ENCODE peak calls at places on chromosomes 13 and 19, in ten cellular contexts. Q is SK-N-SH, O is uterus, A is adrenal gland, Y is aorta, I is neural progenitor cell, K is prostate gland, N is gastrocnemius medialis, J is AG04450, S is PC-9. T is an unnamed sample.

GRCh38 chr13:66994097-66994496 is 236.0 kb downstream of the PCDH9 start:
- DNase-seq in Q (peak; percentile 4), O (no peak), A (peak; percentile 79), Y (peak; percentile 78), I (peak; percentile 92), K (no peak), N (no peak), J (no peak), S (no peak), T (peak; percentile 28)

GRCh38 chr13:62846302-62846701 is 1430.7 kb upstream of the PCDH20 start:
- DNase-seq in Q (no peak), O (no peak), A (no peak), Y (no peak), I (no peak), K (no peak), N (no peak), J (no peak), S (no peak), T (no peak)

GRCh38 chr13:26325876-26326275 is 71.9 kb downstream of the CDK8 start:
- DNase-seq in Q (no peak), O (no peak), A (no peak), Y (no peak), I (no peak), K (no peak), N (no peak), J (no peak), S (no peak), T (no peak)

GRCh38 chr13:92303428-92303827 is 905.0 kb downstream of the GPC5 start:
- DNase-seq in Q (no peak), O (no peak), A (no peak), Y (no peak), I (no peak), K (no peak), N (no peak), J (peak; percentile 10), S (no peak), T (peak; percentile 17)

GRCh38 chr13:43766766-43767165 is 20.0 kb downstream of the ENOX1 start:
- DNase-seq in Q (no peak), O (no peak), A (no peak), Y (no peak), I (no peak), K (no peak), N (no peak), J (no peak), S (no peak), T (peak; percentile 15)

GRCh38 chr13:111339366-111340143 is 19.1 kb downstream of the TEX29 start:
- DNase-seq in Q (no peak), O (no peak), A (no peak), Y (peak; percentile 26), I (no peak), K (peak; percentile 3), N (no peak), J (no peak), S (no peak), T (no peak)

GRCh38 chr13:48783181-48783630 is 129.5 kb downstream of the CYSLTR2 start:
- DNase-seq in Q (no peak), O (peak; percentile 21), A (peak; percentile 79), Y (peak; percentile 88), I (no peak), K (no peak), N (peak; percentile 30), J (peak; percentile 99), S (no peak), T (peak; percentile 76)

GRCh38 chr19:17249887-17250548 is 4.3 kb upstream of the NR2F6 start:
- DNase-seq in Q (no peak), O (no peak), A (no peak), Y (no peak), I (no peak), K (no peak), N (no peak), J (no peak), S (peak; percentile 31), T (no peak)

GRCh38 chr19:39046037-39046821 is 13.9 kb upstream of the FBXO27 start:
- DNase-seq in Q (no peak), O (no peak), A (no peak), Y (no peak), I (no peak), K (no peak), N (no peak), J (no peak), S (peak; percentile 79), T (no peak)

GRCh38 chr19:30130356-30131122 is 188.5 kb downstream of the URI1 start:
- DNase-seq in Q (no peak), O (no peak), A (no peak), Y (no peak), I (no peak), K (no peak), N (no peak), J (no peak), S (no peak), T (no peak)

GRCh38 chr13:100946588-100946987 is 272.0 kb upstream of the TMTC4 start:
- DNase-seq in Q (no peak), O (no peak), A (no peak), Y (no peak), I (no peak), K (no peak), N (no peak), J (no peak), S (no peak), T (no peak)

GRCh38 chr13:40613192-40613818 is 53.1 kb downstream of the FOXO1 start:
- DNase-seq in Q (no peak), O (peak; percentile 73), A (peak; percentile 30), Y (peak; percentile 60), I (no peak), K (peak; percentile 30), N (peak; percentile 39), J (no peak), S (no peak), T (no peak)

GRCh38 chr19:2549701-2550191 is 73.8 kb downstream of the GADD45B start:
- DNase-seq in Q (no peak), O (peak; percentile 70), A (peak; percentile 84), Y (peak; percentile 95), I (no peak), K (no peak), N (peak; percentile 76), J (peak; percentile 58), S (no peak), T (peak; percentile 73)

GRCh38 chr19:1650627-1651009 is 1.8 kb downstream of the TCF3 start:
- DNase-seq in Q (peak; percentile 67), O (no peak), A (no peak), Y (peak; percentile 42), I (peak; percentile 66), K (no peak), N (no peak), J (no peak), S (no peak), T (no peak)

GRCh38 chr13:46615888-46616531 is 63.0 kb downstream of the LRCH1 start:
- DNase-seq in Q (no peak), O (peak; percentile 66), A (no peak), Y (no peak), I (no peak), K (no peak), N (no peak), J (no peak), S (no peak), T (no peak)

GRCh38 chr13:44052843-44053607 is 173.3 kb downstream of the LACC1 start:
- DNase-seq in Q (no peak), O (peak; percentile 30), A (no peak), Y (peak; percentile 52), I (peak; percentile 54), K (no peak), N (no peak), J (no peak), S (no peak), T (no peak)

GRCh38 chr19:11204943-11205349 is 7.6 kb upstream of the KANK2 start:
- DNase-seq in Q (peak; percentile 60), O (peak; percentile 70), A (peak; percentile 82), Y (peak; percentile 81), I (no peak), K (no peak), N (no peak), J (no peak), S (no peak), T (no peak)

GRCh38 chr19:41330946-41331678 is 21.1 kb downstream of the CCDC97 start:
- DNase-seq in Q (peak; percentile 71), O (no peak), A (no peak), Y (no peak), I (no peak), K (no peak), N (no peak), J (no peak), S (no peak), T (no peak)
- H3K27ac ChIP-seq in Q (no peak overlapping the region), O (no peak overlapping the region), A (no peak overlapping the region), Y (no peak overlapping the region), I (no peak overlapping the region), K (no peak overlapping the region), N (no peak overlapping the region), J (no peak overlapping the region), S (no peak overlapping the region), T (no peak overlapping the region)

GRCh38 chr19:32252333-32252669 is 93.1 kb upstream of the ZNF507 start:
- DNase-seq in Q (no peak), O (no peak), A (no peak), Y (no peak), I (no peak), K (no peak), N (no peak), J (no peak), S (no peak), T (no peak)
- H3K27ac ChIP-seq in Q (no peak overlapping the region), O (no peak overlapping the region), A (no peak overlapping the region), Y (no peak overlapping the region), I (no peak overlapping the region), K (no peak overlapping the region), N (no peak overlapping the region), J (no peak overlapping the region), S (no peak overlapping the region), T (no peak overlapping the region)

GRCh38 chr19:15196683-15197005 is 4.2 kb downstream of the NOTCH3 start:
- DNase-seq in Q (no peak), O (no peak), A (no peak), Y (no peak), I (no peak), K (no peak), N (no peak), J (no peak), S (no peak), T (no peak)

GRCh38 chr19:15194938-15195337 is 5.9 kb downstream of the NOTCH3 start:
- DNase-seq in Q (no peak), O (no peak), A (no peak), Y (peak; percentile 83), I (no peak), K (no peak), N (no peak), J (no peak), S (no peak), T (no peak)

GRCh38 chr19:15195381-15195964 is 5.3 kb downstream of the NOTCH3 start:
- DNase-seq in Q (peak; percentile 94), O (peak; percentile 53), A (no peak), Y (peak; percentile 88), I (peak; percentile 93), K (peak; percentile 65), N (no peak), J (no peak), S (peak; percentile 89), T (no peak)

GRCh38 chr19:15197275-15198005 is 3.4 kb downstream of the NOTCH3 start:
- DNase-seq in Q (peak; percentile 67), O (no peak), A (no peak), Y (no peak), I (no peak), K (no peak), N (no peak), J (no peak), S (no peak), T (no peak)

GRCh38 chr19:15195987-15196682 is 4.7 kb downstream of the NOTCH3 start:
- DNase-seq in Q (no peak), O (no peak), A (no peak), Y (no peak), I (peak; percentile 70), K (peak; percentile 90), N (no peak), J (no peak), S (peak; percentile 92), T (no peak)
- H3K27ac ChIP-seq in Q (no peak overlapping the region), O (peak overlapping the region; percentile 27), A (no peak overlapping the region), Y (peak overlapping the region; percentile 16), I (no peak overlapping the region), K (peak overlapping the region; percentile 75), N (peak overlapping the region; percentile 61), J (no peak overlapping the region), S (peak overlapping the region; percentile 82), T (peak overlapping the region; percentile 36)

GRCh38 chr13:113532156-113532806 is 41.8 kb upstream of the DCUN1D2 start:
- DNase-seq in Q (no peak), O (no peak), A (no peak), Y (no peak), I (no peak), K (no peak), N (no peak), J (no peak), S (peak; percentile 92), T (no peak)
- H3K27ac ChIP-seq in Q (peak overlapping the region; percentile 51), O (no peak overlapping the region), A (peak overlapping the region; percentile 77), Y (no peak overlapping the region), I (no peak overlapping the region), K (no peak overlapping the region), N (no peak overlapping the region), J (peak overlapping the region; percentile 21), S (peak overlapping the region; percentile 54), T (no peak overlapping the region)